ENCODE peak calls at places on chromosomes 1 and 21, in seven cellular contexts. X is HCEC 1CT; V is iPS-NIHi11; M is stimulated activated CD4-positive, alpha-beta T cell treated with anti-CD3 and anti-CD28 coated beads, Interleukin-4, amount 100 ng/mL, for 24 hours; E is fibroblast of pulmonary artery; I is CD8-positive, alpha-beta memory T cell; F is M059J. Q is an unnamed sample.

GRCh38 chr1:87109012-87109411 is 194.6 kb downstream of the HS2ST1 start:
- DNase-seq in X (no peak), V (no peak), M (no peak), E (peak), I (no peak), F (peak), Q (no peak)

GRCh38 chr1:3879099-3879498 is 21.0 kb downstream of the C1orf174 start:
- DNase-seq in X (no peak), V (no peak), M (no peak), E (no peak), I (no peak), F (no peak), Q (no peak)

GRCh38 chr1:17866451-17867029 is 111.4 kb downstream of the ACTL8 start:
- DNase-seq in X (peak), V (no peak), M (no peak), E (peak), I (no peak), F (peak), Q (no peak)

GRCh38 chr1:203448521-203449061 is 27.0 kb upstream of the PRELP start:
- DNase-seq in X (no peak), V (no peak), M (no peak), E (no peak), I (no peak), F (no peak), Q (no peak)

GRCh38 chr1:186745531-186746146 is 65.4 kb upstream of the PTGS2 start:
- DNase-seq in X (no peak), V (no peak), M (no peak), E (no peak), I (no peak), F (peak), Q (no peak)

GRCh38 chr1:2085080-2085479 is 34.9 kb downstream of the PRKCZ start:
- DNase-seq in X (no peak), V (no peak), M (no peak), E (no peak), I (no peak), F (no peak), Q (no peak)

GRCh38 chr1:153260473-153260979 is 1.0 kb downstream of the LORICRIN start:
- DNase-seq in X (no peak), V (no peak), M (no peak), E (no peak), I (peak), F (no peak), Q (no peak)

GRCh38 chr1:226706664-226707063 is 32.4 kb downstream of the ITPKB start:
- DNase-seq in X (no peak), V (no peak), M (no peak), E (no peak), I (no peak), F (no peak), Q (no peak)

GRCh38 chr1:5939268-5940060 is 52.8 kb downstream of the NPHP4 start:
- DNase-seq in X (no peak), V (no peak), M (no peak), E (no peak), I (no peak), F (no peak), Q (no peak)

GRCh38 chr1:59971464-59971911 is 44.9 kb upstream of the CYP2J2 start:
- DNase-seq in X (peak), V (peak), M (peak), E (peak), I (no peak), F (peak), Q (peak)

GRCh38 chr1:153534933-153535663 is 693 bp downstream of the S100A6 start:
- DNase-seq in X (peak), V (no peak), M (peak), E (no peak), I (peak), F (peak), Q (no peak)

GRCh38 chr1:85484716-85485115 is 19.8 kb upstream of the DDAH1 start:
- DNase-seq in X (no peak), V (no peak), M (no peak), E (no peak), I (no peak), F (peak), Q (no peak)

GRCh38 chr1:222124602-222125001 is 382.7 kb upstream of the DUSP10 start:
- DNase-seq in X (no peak), V (peak), M (no peak), E (no peak), I (no peak), F (no peak), Q (no peak)

GRCh38 chr21:15986277-15986676 is 256.5 kb downstream of the USP25 start:
- DNase-seq in X (no peak), V (no peak), M (no peak), E (no peak), I (no peak), F (peak), Q (no peak)

GRCh38 chr1:189782280-189782679 is 695.4 kb downstream of the BRINP3 start:
- DNase-seq in X (no peak), V (no peak), M (no peak), E (no peak), I (no peak), F (no peak), Q (no peak)

GRCh38 chr1:169259816-169260215 is 107.8 kb downstream of the NME7 start:
- DNase-seq in X (no peak), V (no peak), M (no peak), E (no peak), I (no peak), F (no peak), Q (no peak)

GRCh38 chr1:204170494-204171155 is 4.5 kb upstream of the REN start:
- DNase-seq in X (no peak), V (no peak), M (no peak), E (no peak), I (no peak), F (no peak), Q (no peak)